ENCODE peak calls at places on chromosomes 2 and 18, in nine cellular contexts. S, G, F, H, Z, X, Q, R and C are unnamed samples.
A peak's percentile ranks its signal among the peaks of the same experiment; 100 is the strongest.

GRCh38 chr18:22489694-22490093 is 72.0 kb upstream of the CTAGE1 start:
- DNase-seq in S (no peak), G (no peak), F (no peak), H (no peak), Z (no peak), X (no peak), Q (no peak), R (no peak), C (no peak)

GRCh38 chr2:200306969-200307811 is 697 bp downstream of the SPATS2L start:
- DNase-seq in S (no peak), G (peak; percentile 18), F (peak; percentile 64), H (peak; percentile 44), Z (peak; percentile 38), X (peak; percentile 47), Q (peak; percentile 26), R (peak; percentile 60), C (no peak)

GRCh38 chr18:73719611-73720010 is 428.0 kb downstream of the FBXO15 start:
- DNase-seq in S (no peak), G (no peak), F (no peak), H (no peak), Z (no peak), X (no peak), Q (no peak), R (no peak), C (no peak)

GRCh38 chr2:111667542-111668273 is 216.3 kb downstream of the ANAPC1 start:
- DNase-seq in S (peak; percentile 66), G (no peak), F (no peak), H (no peak), Z (no peak), X (peak; percentile 58), Q (peak; percentile 40), R (no peak), C (no peak)

GRCh38 chr2:6412533-6413085 is 453.1 kb downstream of the CMPK2 start:
- DNase-seq in S (no peak), G (no peak), F (no peak), H (no peak), Z (no peak), X (no peak), Q (no peak), R (no peak), C (no peak)

GRCh38 chr2:33135645-33136044 is 188.9 kb downstream of the LTBP1 start:
- DNase-seq in S (no peak), G (no peak), F (no peak), H (no peak), Z (no peak), X (no peak), Q (no peak), R (no peak), C (no peak)

GRCh38 chr18:62189208-62189607 is 2.2 kb downstream of the RELCH start:
- DNase-seq in S (no peak), G (no peak), F (no peak), H (no peak), Z (no peak), X (no peak), Q (no peak), R (no peak), C (no peak)

GRCh38 chr2:6510547-6510946 is 355.2 kb downstream of the CMPK2 start:
- DNase-seq in S (no peak), G (no peak), F (no peak), H (no peak), Z (no peak), X (no peak), Q (no peak), R (no peak), C (no peak)

GRCh38 chr2:71070294-71071025 is 2.0 kb downstream of the NAGK start:
- DNase-seq in S (no peak), G (peak; percentile 58), F (no peak), H (no peak), Z (peak; percentile 78), X (no peak), Q (no peak), R (peak; percentile 71), C (no peak)

GRCh38 chr2:152337511-152337903 is 2.5 kb downstream of the FMNL2 start:
- DNase-seq in S (no peak), G (no peak), F (no peak), H (no peak), Z (no peak), X (no peak), Q (no peak), R (no peak), C (no peak)
- H3K27ac ChIP-seq in S (no peak overlapping the region), G (peak overlapping the region; percentile 94), F (no peak overlapping the region), H (no peak overlapping the region), Z (no peak overlapping the region), X (no peak overlapping the region), Q (peak overlapping the region; percentile 97), R (no peak overlapping the region), C (no peak overlapping the region)

DNA sequence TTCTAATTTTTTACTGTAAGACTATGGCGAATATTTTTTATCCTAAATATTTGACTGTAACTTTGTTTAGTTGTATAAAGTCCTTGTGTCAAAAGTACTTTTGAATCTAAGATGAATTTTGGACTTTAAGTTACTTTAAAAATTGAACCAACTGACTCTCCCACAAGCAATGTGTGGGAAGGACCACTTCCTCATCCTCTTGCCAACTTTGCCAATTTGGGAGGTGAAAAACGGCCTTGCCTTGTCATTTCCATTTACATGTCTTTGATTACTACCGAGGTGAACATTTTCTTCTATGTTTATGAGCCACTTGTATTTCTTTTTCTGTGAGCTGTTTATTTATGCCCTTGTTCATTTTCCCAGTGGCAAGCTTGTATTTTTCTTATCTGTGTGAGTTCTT is 12.8 kb upstream of the MSGN1 start:
- DNase-seq in S (peak; percentile 16), G (no peak), F (no peak), H (no peak), Z (no peak), X (no peak), Q (no peak), R (no peak), C (no peak)
- H3K4me3 ChIP-seq in S (no peak overlapping the region), G (no peak overlapping the region), F (no peak overlapping the region), H (no peak overlapping the region), Z (no peak overlapping the region), X (no peak overlapping the region), Q (no peak overlapping the region), R (no peak overlapping the region), C (no peak overlapping the region)

DNA sequence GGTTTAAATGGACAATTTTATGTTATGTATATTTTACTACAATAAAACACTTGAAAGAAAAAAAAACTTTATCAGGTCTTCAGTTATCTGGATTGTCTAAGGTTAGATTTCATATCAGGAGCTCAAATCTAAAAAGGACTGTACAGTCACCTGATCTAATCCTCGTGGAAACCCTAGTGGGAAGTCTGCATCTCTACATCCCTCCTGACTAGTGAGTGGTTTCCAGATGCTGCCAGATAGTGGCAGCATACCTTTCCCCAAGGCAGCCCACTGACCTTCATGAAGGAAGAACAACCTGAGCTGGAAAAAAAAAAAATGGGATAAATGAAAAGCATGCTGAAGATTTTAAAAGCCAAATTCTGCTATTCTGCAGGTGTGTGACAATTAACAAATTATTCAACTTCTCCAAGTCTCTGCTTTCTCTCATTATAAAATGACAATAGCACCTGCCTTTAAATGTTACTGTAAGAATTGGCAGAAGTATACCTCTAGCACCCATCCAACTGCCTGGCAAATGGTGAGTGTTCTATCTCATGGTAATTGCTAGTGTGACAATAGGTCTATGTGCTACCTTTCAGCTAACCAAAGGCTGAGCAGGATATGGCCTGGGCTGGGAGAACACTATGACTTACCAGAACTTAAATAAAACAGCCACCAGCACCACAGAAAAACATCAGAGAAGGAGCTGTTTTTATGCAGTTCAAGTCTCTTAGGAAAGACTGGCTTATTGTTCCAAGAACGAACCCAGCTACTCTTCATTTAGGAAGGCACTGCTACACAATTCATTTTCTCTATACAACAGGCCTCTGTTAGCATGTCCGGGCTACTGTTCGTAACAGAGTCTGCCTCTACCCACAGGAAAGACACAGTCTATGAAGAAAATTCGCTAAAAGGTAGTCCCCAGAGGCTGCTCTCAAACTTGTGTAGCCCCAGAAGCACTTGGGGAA is 8.6 kb downstream of the CLASP1 start:
- DNase-seq in S (no peak), G (no peak), F (no peak), H (no peak), Z (no peak), X (no peak), Q (no peak), R (no peak), C (no peak)
- TF ChIP-seq CTCF in S (no peak), G (no peak), F (no peak), H (no peak), Z (no peak), X (no peak), Q (no peak), R (no peak), C (no peak)

GRCh38 chr2:110105608-110106467 is 9.8 kb downstream of the MALL start:
- DNase-seq in S (no peak), G (peak; percentile 92), F (no peak), H (no peak), Z (no peak), X (peak; percentile 81), Q (no peak), R (peak; percentile 84), C (no peak)
- H3K27ac ChIP-seq in S (no peak overlapping the region), G (peak overlapping the region; percentile 98), F (peak overlapping the region; percentile 35), H (no peak overlapping the region), Z (no peak overlapping the region), X (peak overlapping the region; percentile 100), Q (no peak overlapping the region), R (peak overlapping the region; percentile 97), C (peak overlapping the region; percentile 73)

GRCh38 chr18:58225101-58225500 is 181.1 kb downstream of the NEDD4L start:
- DNase-seq in S (no peak), G (no peak), F (no peak), H (no peak), Z (no peak), X (no peak), Q (no peak), R (no peak), C (no peak)

GRCh38 chr18:58223717-58224424 is 179.8 kb downstream of the NEDD4L start:
- DNase-seq in S (peak; percentile 82), G (peak; percentile 65), F (no peak), H (no peak), Z (no peak), X (peak; percentile 51), Q (peak; percentile 48), R (peak; percentile 77), C (peak; percentile 65)

GRCh38 chr18:58222439-58223125 is 178.6 kb downstream of the NEDD4L start:
- DNase-seq in S (no peak), G (no peak), F (no peak), H (no peak), Z (no peak), X (no peak), Q (no peak), R (no peak), C (no peak)

GRCh38 chr18:58226476-58226875 is 182.4 kb downstream of the NEDD4L start:
- DNase-seq in S (no peak), G (no peak), F (no peak), H (no peak), Z (no peak), X (no peak), Q (no peak), R (no peak), C (no peak)

DNA sequence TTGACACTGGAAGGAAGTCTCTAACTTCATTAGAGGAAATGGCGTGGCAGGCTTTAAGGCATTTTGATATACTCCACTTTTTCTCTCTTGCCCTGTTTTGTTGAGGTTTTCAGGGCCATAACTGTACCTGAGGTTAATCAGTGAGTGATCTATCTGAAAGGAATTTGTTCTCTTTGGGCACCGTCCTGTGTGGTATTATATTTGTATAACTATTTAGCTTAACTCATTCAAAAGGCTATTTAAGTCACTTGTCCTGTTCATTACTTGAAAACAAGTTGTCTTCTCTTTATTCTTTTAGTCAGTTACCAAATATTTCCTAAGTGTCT is 180.4 kb downstream of the NEDD4L start:
- DNase-seq in S (no peak), G (no peak), F (no peak), H (no peak), Z (no peak), X (no peak), Q (no peak), R (no peak), C (no peak)
- H3K4me3 ChIP-seq in S (no peak overlapping the region), G (peak overlapping the region; percentile 45), F (no peak overlapping the region), H (no peak overlapping the region), Z (no peak overlapping the region), X (peak overlapping the region; percentile 80), Q (no peak overlapping the region), R (no peak overlapping the region), C (no peak overlapping the region)

GRCh38 chr18:11246466-11246865 is 97.1 kb upstream of the PIEZO2 start:
- DNase-seq in S (no peak), G (no peak), F (no peak), H (no peak), Z (no peak), X (no peak), Q (no peak), R (no peak), C (no peak)
- TF ChIP-seq CTCF in S (no peak), G (no peak), F (no peak), H (no peak), Z (no peak), X (no peak), Q (no peak), R (no peak), C (no peak)